ENCODE peak calls at places on chromosome 16, in six cellular contexts. One of them, this sample, is unnamed.

GRCh38 chr16:20263138-20263855 is 64.0 kb downstream of the GP2 start:
- DNase-seq in HepG2: no peak
- DNase-seq in GM12878: no peak
- DNase-seq in H1: no peak
- DNase-seq in K562: no peak
- DNase-seq in GM12891: no peak
- DNase-seq in this sample: no peak

GRCh38 chr16:60142991-60143705 is 1409.0 kb upstream of the GOT2 start:
- DNase-seq in GM12891: no peak
- DNase-seq in HepG2: no peak
- DNase-seq in H1: no peak
- DNase-seq in GM12878: no peak
- DNase-seq in K562: no peak
- DNase-seq in this sample: no peak

GRCh38 chr16:1366712-1367299 is 15.1 kb downstream of the GNPTG start:
- DNase-seq in H1: no peak
- DNase-seq in GM12891: no peak
- DNase-seq in HepG2: no peak
- DNase-seq in GM12878: no peak
- DNase-seq in K562: no peak
- DNase-seq in this sample: no peak

GRCh38 chr16:19295393-19295792 is 9.9 kb downstream of the CLEC19A start:
- DNase-seq in HepG2: no peak
- DNase-seq in GM12878: no peak
- DNase-seq in H1: no peak
- DNase-seq in K562: no peak
- DNase-seq in GM12891: no peak
- DNase-seq in this sample: no peak

GRCh38 chr16:71352466-71352865 is 6.1 kb upstream of the CALB2 start:
- DNase-seq in GM12891: no peak
- DNase-seq in GM12878: no peak
- DNase-seq in H1: no peak
- DNase-seq in K562: no peak
- DNase-seq in HepG2: no peak
- DNase-seq in this sample: no peak

GRCh38 chr16:89422905-89423630 is 67.3 kb downstream of the ANKRD11 start:
- DNase-seq in K562: no peak
- DNase-seq in GM12878: peak
- DNase-seq in HepG2: peak
- DNase-seq in H1: no peak
- DNase-seq in GM12891: no peak
- DNase-seq in this sample: peak

GRCh38 chr16:75532791-75533190 is 3.1 kb downstream of the CHST5 start:
- DNase-seq in GM12891: no peak
- DNase-seq in GM12878: no peak
- DNase-seq in H1: no peak
- DNase-seq in HepG2: no peak
- DNase-seq in K562: no peak
- DNase-seq in this sample: no peak

GRCh38 chr16:87303431-87303930 is 13.7 kb downstream of the C16orf95 start:
- DNase-seq in GM12891: no peak
- DNase-seq in HepG2: peak
- DNase-seq in GM12878: no peak
- DNase-seq in H1: no peak
- DNase-seq in K562: peak
- DNase-seq in this sample: no peak

GRCh38 chr16:68715471-68715870 is 21.6 kb upstream of the CDH1 start:
- DNase-seq in GM12878: no peak
- DNase-seq in H1: no peak
- DNase-seq in GM12891: no peak
- DNase-seq in K562: no peak
- DNase-seq in HepG2: peak
- DNase-seq in this sample: no peak

GRCh38 chr16:21989141-21989540 is 11.8 kb downstream of the PDZD9 start:
- DNase-seq in H1: no peak
- DNase-seq in HepG2: no peak
- DNase-seq in GM12878: no peak
- DNase-seq in GM12891: no peak
- DNase-seq in K562: no peak
- DNase-seq in this sample: no peak

GRCh38 chr16:50195756-50196155 is 42.6 kb downstream of the TENT4B start:
- DNase-seq in HepG2: no peak
- DNase-seq in K562: no peak
- DNase-seq in GM12891: no peak
- DNase-seq in GM12878: no peak
- DNase-seq in H1: no peak
- DNase-seq in this sample: no peak

GRCh38 chr16:76123966-76124365 is 153.2 kb upstream of the CNTNAP4 start:
- DNase-seq in K562: no peak
- DNase-seq in GM12878: no peak
- DNase-seq in HepG2: no peak
- DNase-seq in H1: no peak
- DNase-seq in GM12891: no peak
- DNase-seq in this sample: no peak

GRCh38 chr16:88649924-88650748 is 717 bp downstream of the CYBA start:
- DNase-seq in HepG2: peak
- DNase-seq in GM12878: no peak
- DNase-seq in K562: peak
- DNase-seq in GM12891: peak
- DNase-seq in H1: no peak
- DNase-seq in this sample: peak

GRCh38 chr16:8998114-8998513 is 34.4 kb upstream of the USP7 start:
- DNase-seq in K562: no peak
- DNase-seq in GM12878: no peak
- DNase-seq in HepG2: no peak
- DNase-seq in GM12891: no peak
- DNase-seq in H1: no peak
- DNase-seq in this sample: no peak

GRCh38 chr16:53692146-53692545 is 11.5 kb downstream of the RPGRIP1L start:
- DNase-seq in K562: no peak
- DNase-seq in GM12891: no peak
- DNase-seq in GM12878: no peak
- DNase-seq in H1: no peak
- DNase-seq in HepG2: no peak
- DNase-seq in this sample: no peak

GRCh38 chr16:64211306-64211705 is 910.6 kb downstream of the CDH11 start:
- DNase-seq in GM12891: no peak
- DNase-seq in GM12878: no peak
- DNase-seq in H1: no peak
- DNase-seq in K562: no peak
- DNase-seq in HepG2: no peak
- DNase-seq in this sample: no peak

GRCh38 chr16:59886021-59886420 is 1151.9 kb upstream of the GOT2 start:
- DNase-seq in K562: no peak
- DNase-seq in H1: no peak
- DNase-seq in GM12878: no peak
- DNase-seq in HepG2: no peak
- DNase-seq in GM12891: no peak
- DNase-seq in this sample: no peak

GRCh38 chr16:590165-590874 is 454 bp downstream of the RAB40C start:
- DNase-seq in HepG2: no peak
- DNase-seq in K562: peak
- DNase-seq in GM12878: no peak
- DNase-seq in GM12891: no peak
- DNase-seq in H1: no peak
- DNase-seq in this sample: no peak

GRCh38 chr16:21160276-21160675 is 1.8 kb downstream of the LDAF1 start:
- DNase-seq in H1: no peak
- DNase-seq in GM12878: no peak
- DNase-seq in HepG2: no peak
- DNase-seq in GM12891: no peak
- DNase-seq in K562: no peak
- DNase-seq in this sample: no peak

GRCh38 chr16:66521951-66522771 is 27.8 kb downstream of the TK2 start:
- DNase-seq in GM12878: peak
- DNase-seq in GM12891: peak
- DNase-seq in K562: peak
- DNase-seq in HepG2: no peak
- DNase-seq in H1: no peak
- DNase-seq in this sample: peak

GRCh38 chr16:85767569-85767968 is 16.7 kb upstream of the C16orf74 start:
- DNase-seq in GM12878: no peak
- DNase-seq in GM12891: no peak
- DNase-seq in H1: no peak
- DNase-seq in K562: no peak
- DNase-seq in HepG2: no peak
- DNase-seq in this sample: no peak
- TF ChIP-seq POLR2A in GM12878: no peak
- TF ChIP-seq POLR2A in GM12891: no peak
- TF ChIP-seq POLR2A in H1: no peak
- TF ChIP-seq POLR2A in K562: no peak
- TF ChIP-seq POLR2A in HepG2: no peak
- TF ChIP-seq POLR2A in this sample: no peak

DNA sequence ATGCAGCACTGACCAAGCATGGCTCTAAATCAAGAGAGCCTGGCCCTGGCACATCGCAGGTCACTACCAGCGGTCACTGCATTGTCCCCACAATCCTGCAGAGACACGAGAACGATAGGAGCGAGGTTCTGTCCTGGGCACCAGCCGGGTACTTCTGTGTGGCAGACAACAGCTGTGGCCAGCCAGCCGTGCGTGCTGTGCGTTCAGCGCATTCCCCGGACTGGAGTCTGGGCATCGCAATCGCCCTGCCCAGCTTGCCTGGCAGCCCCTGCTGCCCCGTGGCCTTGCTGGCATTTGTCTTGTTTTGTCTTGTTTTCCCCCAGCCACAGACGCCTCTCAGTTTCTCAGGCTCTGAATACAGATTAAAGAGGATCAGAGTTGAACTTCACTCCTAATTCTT is 33.9 kb downstream of the COTL1 start:
- DNase-seq in GM12891: no peak
- DNase-seq in HepG2: no peak
- DNase-seq in K562: no peak
- DNase-seq in GM12878: no peak
- DNase-seq in H1: no peak
- DNase-seq in this sample: no peak
- TF ChIP-seq POLR2AphosphoS5 in GM12891: no peak
- TF ChIP-seq POLR2AphosphoS5 in HepG2: no peak
- TF ChIP-seq POLR2AphosphoS5 in K562: no peak
- TF ChIP-seq POLR2AphosphoS5 in GM12878: no peak
- TF ChIP-seq POLR2AphosphoS5 in H1: no peak
- TF ChIP-seq POLR2AphosphoS5 in this sample: no peak

GRCh38 chr16:85361441-85362118 is 249.3 kb upstream of the CIBAR2 start:
- DNase-seq in GM12878: no peak
- DNase-seq in GM12891: no peak
- DNase-seq in H1: no peak
- DNase-seq in K562: peak
- DNase-seq in HepG2: no peak
- DNase-seq in this sample: no peak

GRCh38 chr16:85358704-85359146 is 246.5 kb upstream of the CIBAR2 start:
- DNase-seq in H1: no peak
- DNase-seq in GM12878: no peak
- DNase-seq in HepG2: no peak
- DNase-seq in GM12891: no peak
- DNase-seq in K562: no peak
- DNase-seq in this sample: no peak

GRCh38 chr16:85362443-85362842 is 250.2 kb upstream of the CIBAR2 start:
- DNase-seq in GM12891: no peak
- DNase-seq in K562: no peak
- DNase-seq in H1: no peak
- DNase-seq in HepG2: no peak
- DNase-seq in GM12878: no peak
- DNase-seq in this sample: no peak

GRCh38 chr16:85359147-85359822 is 247.0 kb upstream of the CIBAR2 start:
- DNase-seq in GM12891: no peak
- DNase-seq in H1: no peak
- DNase-seq in K562: peak
- DNase-seq in HepG2: no peak
- DNase-seq in GM12878: no peak
- DNase-seq in this sample: no peak

DNA sequence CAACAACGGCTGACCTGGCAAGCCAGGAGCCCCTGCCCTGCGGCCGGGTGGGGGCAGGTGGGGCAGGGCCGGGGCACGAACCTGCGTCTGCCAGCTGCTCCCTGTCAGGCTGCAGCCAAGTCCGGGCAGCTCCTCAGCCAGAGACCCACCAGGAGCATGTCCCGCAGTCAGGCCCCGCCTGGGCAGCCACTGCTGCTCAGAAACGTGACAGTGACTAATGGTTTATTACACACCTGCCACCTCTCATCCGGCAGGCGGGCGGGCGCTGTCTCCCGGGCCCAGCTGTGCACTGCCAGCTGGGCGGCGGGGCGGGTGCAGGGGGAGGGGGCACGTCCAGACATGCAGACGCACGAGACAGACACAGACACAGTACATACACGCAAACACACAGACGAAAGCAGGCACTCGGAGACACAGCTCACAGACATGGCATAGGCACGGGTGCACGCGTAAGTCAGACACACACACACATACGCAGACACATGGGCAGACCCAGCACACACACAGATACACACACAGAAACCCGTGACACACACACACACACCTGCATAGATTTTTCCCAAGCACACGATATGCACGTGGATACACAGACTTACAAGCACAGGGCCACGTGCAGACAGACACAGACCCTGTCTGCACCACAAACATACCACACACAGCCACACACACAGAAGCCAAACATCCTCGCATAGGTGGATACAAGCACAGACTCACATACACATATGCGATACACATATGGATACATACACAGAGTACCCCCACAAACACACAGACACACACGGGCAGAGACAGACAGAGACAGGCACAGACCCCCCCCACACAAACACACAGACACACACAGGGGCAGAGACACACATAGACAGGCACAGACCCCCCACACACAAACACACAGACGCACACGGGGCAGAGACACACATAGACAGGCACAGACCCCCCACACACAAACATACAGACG is 248.3 kb upstream of the CIBAR2 start:
- DNase-seq in GM12891: no peak
- DNase-seq in K562: no peak
- DNase-seq in HepG2: no peak
- DNase-seq in H1: no peak
- DNase-seq in GM12878: no peak
- DNase-seq in this sample: no peak
- TF ChIP-seq TAF1 in GM12891: no peak
- TF ChIP-seq TAF1 in K562: no peak
- TF ChIP-seq TAF1 in HepG2: no peak
- TF ChIP-seq TAF1 in H1: no peak
- TF ChIP-seq TAF1 in GM12878: no peak
- TF ChIP-seq TAF1 in this sample: no peak

DNA sequence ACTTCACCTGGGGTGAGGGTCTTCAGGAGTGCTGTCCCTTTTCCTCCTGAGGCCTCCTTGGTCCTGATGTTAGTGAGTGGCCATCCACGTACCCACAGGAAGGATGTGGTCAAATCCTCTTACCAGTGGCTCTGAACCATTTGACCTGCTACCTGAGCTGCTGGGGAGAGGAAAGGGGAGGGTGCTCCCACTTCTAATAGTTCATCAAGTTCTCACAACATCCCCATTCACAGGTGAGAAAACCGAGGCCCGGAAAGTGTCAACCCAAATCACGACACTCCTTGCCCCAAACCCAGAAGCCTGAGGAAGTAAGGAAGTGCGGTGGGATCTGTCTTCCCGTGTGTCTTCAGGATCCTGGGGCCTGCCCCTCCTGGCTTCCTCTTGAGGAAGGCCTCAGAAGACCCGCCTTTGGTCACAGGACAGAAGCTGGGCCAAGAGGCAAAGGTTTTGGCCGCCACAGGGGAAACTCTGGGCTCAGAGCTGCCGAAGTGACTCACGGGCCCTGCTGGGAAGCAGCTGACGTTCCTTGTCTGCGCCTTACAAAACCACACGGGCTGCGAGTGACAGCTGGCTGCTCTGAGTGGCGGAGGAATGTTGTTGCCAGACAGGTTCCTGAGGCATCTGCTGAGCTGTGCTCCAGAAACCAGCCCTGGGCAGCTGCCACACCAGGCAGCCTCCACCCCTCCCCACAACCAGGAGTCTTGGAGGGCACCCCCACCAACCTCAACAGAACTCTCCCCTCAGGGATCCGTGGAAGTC is 13.9 kb upstream of the KIFC3 start:
- DNase-seq in HepG2: no peak
- DNase-seq in K562: peak
- DNase-seq in GM12891: no peak
- DNase-seq in H1: no peak
- DNase-seq in GM12878: no peak
- DNase-seq in this sample: no peak
- TF ChIP-seq POLR2A in HepG2: no peak
- TF ChIP-seq POLR2A in K562: no peak
- TF ChIP-seq POLR2A in GM12891: no peak
- TF ChIP-seq POLR2A in H1: no peak
- TF ChIP-seq POLR2A in GM12878: no peak
- TF ChIP-seq POLR2A in this sample: no peak